ENCODE peak calls at places on chromosome 17, in seven cellular contexts. Y is mesendoderm, R is IMR-90, F is neuronal stem cell, J is trophoblast cell, A is H9, H is H1. P is an unnamed sample.
A peak's percentile ranks its signal among the peaks of the same experiment; 100 is the strongest.

GRCh38 chr17:51374220-51374619 is 113.9 kb downstream of the UTP18 start:
- DNase-seq in Y (no peak), R (no peak), F (no peak), J (no peak), A (no peak), H (no peak), P (no peak)

GRCh38 chr17:705011-705410 is 9.6 kb downstream of the VPS53 start:
- DNase-seq in Y (no peak), R (no peak), F (no peak), J (no peak), A (no peak), H (no peak), P (no peak)

GRCh38 chr17:40016692-40017000 is 1.4 kb downstream of the CSF3 start:
- DNase-seq in Y (no peak), R (no peak), F (no peak), J (no peak), A (no peak), H (no peak), P (no peak)

GRCh38 chr17:81651692-81652091 is 4.7 kb downstream of the PDE6G start:
- DNase-seq in Y (no peak), R (peak; percentile 93), F (no peak), J (no peak), A (peak; percentile 32), H (no peak), P (peak; percentile 65)

GRCh38 chr17:7280519-7281073 is 922 bp upstream of the SLC2A4 start:
- DNase-seq in Y (peak; percentile 94), R (peak; percentile 68), F (peak; percentile 91), J (peak; percentile 98), A (peak; percentile 98), H (peak; percentile 87), P (peak; percentile 86)

GRCh38 chr17:36892112-36892838 is 45.0 kb upstream of the LHX1 start:
- DNase-seq in Y (peak; percentile 47), R (no peak), F (no peak), J (no peak), A (no peak), H (no peak), P (no peak)

GRCh38 chr17:53032861-53033271 is 789.9 kb upstream of the KIF2B start:
- DNase-seq in Y (peak; percentile 96), R (peak; percentile 0), F (peak; percentile 53), J (peak; percentile 17), A (peak; percentile 89), H (peak; percentile 66), P (peak; percentile 65)

GRCh38 chr17:3695723-3696411 is at the start of gene P2RX5:
- DNase-seq in Y (peak; percentile 72), R (no peak), F (peak; percentile 43), J (no peak), A (peak; percentile 84), H (no peak), P (peak; percentile 38)

GRCh38 chr17:68840073-68840472 is 115.1 kb downstream of the ABCA8 start:
- DNase-seq in Y (no peak), R (no peak), F (no peak), J (no peak), A (no peak), H (no peak), P (no peak)

DNA sequence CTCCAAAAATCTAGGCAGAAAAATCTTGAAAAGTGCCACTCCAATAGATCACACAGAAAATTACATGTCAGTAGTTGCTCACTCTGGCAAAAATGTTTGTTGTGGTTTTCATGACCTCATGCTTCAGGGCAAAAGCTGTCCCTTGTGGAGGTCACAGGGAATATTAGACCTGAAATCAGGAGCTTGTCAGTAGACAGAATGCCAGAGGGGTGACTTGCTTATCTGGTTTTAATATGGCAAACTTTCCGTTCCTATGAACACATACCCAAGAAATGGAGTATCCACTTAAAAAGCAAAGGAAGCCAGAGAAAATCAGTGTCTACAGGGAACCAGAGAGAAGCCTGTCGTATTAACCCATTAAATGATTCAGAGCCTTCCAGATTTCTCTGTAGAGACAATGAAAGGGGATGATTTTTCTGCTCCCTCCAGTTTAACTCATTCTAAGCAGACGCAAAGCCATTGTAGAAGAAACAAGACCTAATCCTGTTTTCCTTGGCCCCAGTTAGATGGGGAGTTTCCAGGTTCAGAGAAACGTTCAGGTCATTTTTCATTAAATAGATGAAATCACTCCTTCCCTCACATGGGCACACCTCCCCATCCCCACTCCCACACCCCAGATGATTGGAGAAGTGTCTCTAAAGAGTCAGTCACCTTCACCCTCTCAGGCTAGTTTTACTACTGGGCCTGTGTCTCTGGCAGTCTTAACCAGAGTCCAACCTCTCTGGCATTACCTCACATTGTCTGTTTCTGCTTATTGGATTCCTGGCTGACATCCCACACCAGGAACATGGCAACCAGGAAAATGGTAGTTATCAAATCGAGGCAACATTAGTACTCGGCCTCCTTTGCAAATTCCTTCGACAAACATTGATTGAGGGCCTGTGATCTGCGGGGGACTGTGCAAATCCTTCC is 6.0 kb downstream of the SOX9 start:
- DNase-seq in Y (no peak), R (peak; percentile 83), F (no peak), J (peak; percentile 27), A (no peak), H (no peak), P (peak; percentile 72)
- H3K4me1 ChIP-seq in Y (no peaks in the 10 kb centered on the region), R (peaks cover 18% of the 10 kb centered on the region), F (peaks cover 2% of the 10 kb centered on the region), J (peaks cover 17% of the 10 kb centered on the region), A (peaks cover 3% of the 10 kb centered on the region), H (peaks cover 7% of the 10 kb centered on the region), P (peaks cover 15% of the 10 kb centered on the region)

GRCh38 chr17:58281511-58282011 is 826 bp upstream of the MPO start:
- DNase-seq in Y (peak; percentile 19), R (no peak), F (no peak), J (peak; percentile 68), A (no peak), H (no peak), P (no peak)
- H3K23ac ChIP-seq in Y (no peak overlapping the region), R (no peak overlapping the region), F (no peak overlapping the region), J (no peak overlapping the region), A (no peak overlapping the region), H (no peak overlapping the region), P (no peak overlapping the region)

DNA sequence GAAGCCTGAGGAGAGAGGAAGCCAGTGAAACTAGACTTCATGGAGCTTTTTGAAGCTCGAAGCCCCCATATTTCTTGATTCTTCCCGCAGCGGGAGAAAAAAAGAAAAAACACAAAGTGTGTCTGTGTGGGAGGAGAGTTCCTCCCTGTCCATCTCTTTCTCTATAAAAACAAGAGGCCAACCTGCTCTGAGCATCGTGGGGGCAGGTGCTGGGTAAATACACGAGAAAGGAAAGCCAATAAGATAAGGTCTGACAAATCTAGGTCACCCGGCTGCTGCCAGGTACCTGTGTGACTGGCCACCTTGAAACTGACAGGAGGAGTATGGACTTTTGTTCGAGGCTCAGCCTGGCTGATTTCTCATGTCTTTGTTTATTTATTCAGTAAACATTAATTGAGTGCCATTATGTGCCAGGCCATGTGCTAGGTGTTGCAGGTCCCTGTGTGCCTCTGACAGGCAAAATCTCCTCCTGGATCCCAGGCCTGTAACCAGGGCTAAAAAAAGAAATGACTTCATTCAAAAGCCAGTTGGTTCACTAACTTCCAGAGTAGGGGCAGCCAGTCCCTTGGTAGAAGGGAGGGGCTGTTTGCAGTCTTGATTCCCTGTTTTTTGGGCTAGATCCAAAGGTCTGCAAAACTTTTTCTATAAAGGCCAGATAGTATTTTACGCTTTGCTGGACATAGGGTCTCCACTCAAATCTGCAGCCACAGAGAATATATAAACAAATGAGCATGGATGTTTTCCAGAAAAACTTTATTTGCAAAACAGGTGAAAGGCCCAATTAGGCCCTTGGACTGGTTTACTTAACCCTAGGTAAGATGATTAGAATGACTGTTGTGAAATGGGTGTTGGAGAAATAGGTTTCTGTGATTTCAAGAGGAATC is 35.6 kb downstream of the YPEL2 start:
- DNase-seq in Y (peak; percentile 96), R (peak; percentile 69), F (no peak), J (peak; percentile 65), A (no peak), H (no peak), P (peak; percentile 83)
- H3K4me1 ChIP-seq in Y (peaks cover 37% of the 10 kb centered on the region), R (peaks cover 35% of the 10 kb centered on the region), F (peaks cover 63% of the 10 kb centered on the region), J (peaks cover 51% of the 10 kb centered on the region), A (peaks cover 12% of the 10 kb centered on the region), H (peaks cover 14% of the 10 kb centered on the region), P (peaks cover 50% of the 10 kb centered on the region)

DNA sequence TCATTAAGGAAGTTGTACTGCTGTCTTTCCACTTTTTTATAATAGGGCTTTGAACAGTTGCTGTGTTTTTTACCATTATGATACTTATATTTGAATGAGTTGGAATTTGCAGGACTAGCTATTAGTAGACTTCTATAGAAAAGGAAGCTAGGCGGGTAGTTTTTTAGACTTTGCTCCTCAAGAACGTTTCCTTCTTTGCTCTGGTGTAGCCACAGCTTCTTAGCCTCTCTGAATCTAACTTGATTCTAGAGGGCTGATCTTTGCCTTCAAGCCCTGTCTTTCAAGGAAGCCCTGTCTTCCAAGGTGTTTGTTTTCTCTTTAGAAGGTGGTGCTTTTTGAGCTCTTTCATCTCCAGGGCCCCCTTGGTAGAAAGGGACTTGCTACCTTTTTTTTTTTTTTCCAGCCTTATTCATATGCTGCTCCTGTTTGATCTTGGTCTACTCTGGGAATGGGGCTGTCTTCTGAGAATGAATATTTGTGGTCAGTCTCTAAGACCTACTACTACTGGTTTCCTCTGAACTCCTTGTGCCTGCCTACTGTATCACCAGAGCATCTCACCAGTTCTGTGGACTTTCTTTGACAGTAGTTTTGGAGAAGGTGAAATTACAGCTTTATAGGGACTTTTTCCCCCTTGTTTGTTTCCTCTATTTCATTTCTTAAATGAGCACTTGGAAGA is 52.3 kb upstream of the RASL10B start:
- DNase-seq in Y (no peak), R (no peak), F (no peak), J (no peak), A (no peak), H (no peak), P (no peak)
- H3K23ac ChIP-seq in Y (no peak overlapping the region), R (no peak overlapping the region), F (no peak overlapping the region), J (no peak overlapping the region), A (no peak overlapping the region), H (no peak overlapping the region), P (no peak overlapping the region)

DNA sequence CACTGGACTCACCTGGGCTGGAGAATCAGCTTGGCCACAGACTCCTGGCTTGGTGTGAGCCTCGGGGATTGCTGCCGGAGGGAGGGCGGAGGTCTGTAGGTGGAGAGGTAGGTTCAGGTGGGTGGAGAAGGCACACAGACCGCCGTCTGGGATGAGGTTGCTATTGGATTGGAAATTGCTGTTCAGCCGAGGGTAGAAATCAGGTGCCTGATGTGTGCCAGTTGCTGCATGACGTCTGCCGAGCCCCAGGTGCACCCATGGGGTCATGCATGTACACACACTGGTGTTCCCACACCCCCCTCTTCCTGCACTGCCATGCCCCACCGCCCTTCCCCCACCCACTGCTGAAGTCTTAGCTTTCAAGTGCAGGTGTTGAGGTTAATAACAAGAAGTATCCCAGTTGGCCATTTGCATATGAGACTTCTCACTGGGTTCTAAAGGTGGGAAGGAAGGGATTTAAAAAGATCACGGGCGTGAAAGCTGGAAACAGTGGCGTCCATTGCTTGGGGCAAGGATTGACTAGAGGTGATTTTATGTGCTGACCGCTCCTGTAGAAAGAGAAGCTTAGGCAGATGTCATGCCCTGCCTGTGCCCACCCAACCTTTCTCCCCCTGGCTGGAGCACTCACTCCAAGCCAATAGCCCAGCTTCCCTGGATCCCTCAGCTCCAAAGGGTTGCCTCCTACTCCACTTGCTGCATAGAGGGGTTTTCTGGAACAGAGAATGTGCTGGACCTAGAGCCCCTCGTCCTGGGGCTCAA is 193.6 kb downstream of the CCDC182 start:
- DNase-seq in Y (no peak), R (no peak), F (no peak), J (no peak), A (no peak), H (no peak), P (no peak)
- H3K4me1 ChIP-seq in Y (peaks cover 26% of the 10 kb centered on the region), R (peaks cover 9% of the 10 kb centered on the region), F (peaks cover 59% of the 10 kb centered on the region), J (peaks cover 5% of the 10 kb centered on the region), A (peaks cover 14% of the 10 kb centered on the region), H (peaks cover 18% of the 10 kb centered on the region), P (peaks cover 17% of the 10 kb centered on the region)

GRCh38 chr17:78655251-78655940 is 78.2 kb upstream of the DNAH17 start:
- DNase-seq in Y (no peak), R (no peak), F (no peak), J (no peak), A (no peak), H (no peak), P (no peak)
- H3K23ac ChIP-seq in Y (no peak overlapping the region), R (no peak overlapping the region), F (no peak overlapping the region), J (no peak overlapping the region), A (no peak overlapping the region), H (no peak overlapping the region), P (no peak overlapping the region)